ENCODE peak calls at places on chromosomes 4 and X, in seven cellular contexts. N is cardiac fibroblast; Y is LHCN-M2; C is NB4; J is CD4-positive, alpha-beta T cell; D is H1; B is activated naive CD8-positive, alpha-beta T cell treated with anti-CD3 and anti-CD28 coated beads, Interleukin-2, amount 50 U/mL, for 24 hours. M is an unnamed sample.

GRCh38 chr4:67106846-67107467 is 438.3 kb downstream of the CENPC start:
- DNase-seq in J (no peak), B (no peak), N (no peak), C (no peak), Y (no peak), D (no peak), M (no peak)

GRCh38 chrX:70808942-70809940 is 99.3 kb downstream of the TEX11 start:
- DNase-seq in D (no peak), J (no peak), Y (no peak), N (no peak), B (no peak), C (no peak), M (no peak)

GRCh38 chr4:105620640-105621323 is 68.4 kb downstream of the ARHGEF38 start:
- DNase-seq in J (no peak), Y (peak), C (no peak), B (no peak), D (no peak), N (peak), M (no peak)

GRCh38 chr4:136009258-136009832 is 1522.9 kb downstream of the PCDH18 start:
- DNase-seq in D (no peak), N (no peak), B (no peak), Y (no peak), C (no peak), J (no peak), M (no peak)

GRCh38 chr4:44736900-44737299 is 10.5 kb upstream of the GNPDA2 start:
- DNase-seq in N (no peak), D (no peak), B (no peak), J (no peak), C (no peak), Y (no peak), M (no peak)

GRCh38 chrX:144214651-144215050 is 330.8 kb downstream of the UBE2NL start:
- DNase-seq in Y (no peak), C (no peak), N (no peak), B (no peak), J (no peak), D (no peak), M (no peak)

GRCh38 chrX:39201305-39201990 is 400.2 kb downstream of the MID1IP1 start:
- DNase-seq in D (no peak), Y (peak), C (peak), N (peak), J (no peak), B (no peak), M (peak)

GRCh38 chrX:16739574-16739973 is 20.2 kb downstream of the SYAP1 start:
- DNase-seq in N (peak), B (no peak), Y (no peak), J (no peak), C (peak), D (no peak), M (no peak)

GRCh38 chr4:48190839-48191238 is 56.8 kb upstream of the TXK start:
- DNase-seq in D (no peak), J (no peak), C (no peak), B (no peak), N (no peak), Y (no peak), M (no peak)

GRCh38 chr4:144402999-144403398 is 243.0 kb upstream of the HHIP start:
- DNase-seq in Y (no peak), J (no peak), C (no peak), B (no peak), D (no peak), N (no peak), M (no peak)